ENCODE peak calls at places on chromosomes 6 and 20, in seven cellular contexts. T is CD8-positive, alpha-beta T cell; D is adrenal gland; F is A549; H is body of pancreas; M is left ventricle myocardium inferior; Z is SK-N-SH. G is an unnamed sample. For H3K4me1, the result is how much of the 10 kb centered on the place peaks cover.

GRCh38 chr20:2585811-2586210 is 49.4 kb downstream of the TMC2 start:
- DNase-seq in D (no peak), F (peak), T (no peak), H (no peak), M (no peak), Z (no peak), G (no peak)

GRCh38 chr20:47674686-47675085 is 110.6 kb downstream of the SULF2 start:
- DNase-seq in Z (no peak), M (no peak), T (no peak), H (no peak), D (no peak), F (no peak), G (no peak)

GRCh38 chr20:47336013-47336754 is 20.3 kb downstream of the ZMYND8 start:
- DNase-seq in D (peak), F (no peak), H (no peak), Z (no peak), M (peak), T (no peak), G (no peak)

GRCh38 chr20:9417665-9418064 is 96.7 kb upstream of the LAMP5 start:
- DNase-seq in T (no peak), M (no peak), H (no peak), Z (no peak), F (no peak), D (no peak), G (no peak)

GRCh38 chr6:125025164-125025854 is 63.1 kb downstream of the RNF217 start:
- DNase-seq in H (no peak), T (no peak), F (no peak), D (no peak), M (no peak), Z (no peak), G (no peak)

GRCh38 chr6:3612341-3613041 is 139.0 kb downstream of the PXDC1 start:
- DNase-seq in M (no peak), T (no peak), Z (no peak), F (peak), D (no peak), H (no peak), G (no peak)

GRCh38 chr6:170006524-170007467 is 255.4 kb downstream of the ERMARD start:
- DNase-seq in T (no peak), D (no peak), Z (no peak), M (no peak), F (no peak), H (no peak), G (no peak)

GRCh38 chr6:148616811-148617210 is 130.0 kb upstream of the UST start:
- DNase-seq in M (no peak), D (no peak), F (no peak), T (no peak), H (no peak), Z (no peak), G (no peak)

GRCh38 chr6:28657756-28658465 is 132.2 kb downstream of the GPX5 start:
- DNase-seq in T (no peak), M (no peak), D (peak), F (peak), Z (peak), H (peak), G (no peak)

GRCh38 chr20:61513124-61514017 is 261.3 kb downstream of the CDH4 start:
- DNase-seq in M (no peak), F (no peak), H (no peak), Z (no peak), T (no peak), D (no peak), G (no peak)

GRCh38 chr20:59217162-59217561 is 53.5 kb downstream of the ZNF831 start:
- DNase-seq in F (no peak), D (no peak), Z (no peak), H (no peak), M (no peak), T (no peak), G (no peak)

GRCh38 chr6:106608080-106608668 is 21.1 kb downstream of the RTN4IP1 start:
- DNase-seq in M (no peak), Z (peak), T (no peak), F (peak), H (peak), D (no peak), G (no peak)

GRCh38 chr6:31053873-31054272 is 43.6 kb downstream of the MUC22 start:
- DNase-seq in D (no peak), H (no peak), T (no peak), Z (no peak), M (peak), F (no peak), G (no peak)

GRCh38 chr20:22807045-22807444 is 222.7 kb upstream of the FOXA2 start:
- DNase-seq in H (no peak), T (no peak), F (peak), D (no peak), M (no peak), Z (no peak), G (no peak)

GRCh38 chr20:33832113-33832853 is 21.1 kb downstream of the CHMP4B start:
- DNase-seq in H (peak), F (no peak), Z (no peak), M (no peak), D (no peak), T (no peak), G (no peak)

GRCh38 chr6:12967686-12968085 is 251.1 kb downstream of the PHACTR1 start:
- DNase-seq in H (no peak), F (no peak), T (no peak), M (no peak), D (no peak), Z (peak), G (no peak)
- H3K4me3 ChIP-seq in H (no peak), F (no peak), T (no peak), M (no peak), D (no peak), Z (peak), G (no peak)

DNA sequence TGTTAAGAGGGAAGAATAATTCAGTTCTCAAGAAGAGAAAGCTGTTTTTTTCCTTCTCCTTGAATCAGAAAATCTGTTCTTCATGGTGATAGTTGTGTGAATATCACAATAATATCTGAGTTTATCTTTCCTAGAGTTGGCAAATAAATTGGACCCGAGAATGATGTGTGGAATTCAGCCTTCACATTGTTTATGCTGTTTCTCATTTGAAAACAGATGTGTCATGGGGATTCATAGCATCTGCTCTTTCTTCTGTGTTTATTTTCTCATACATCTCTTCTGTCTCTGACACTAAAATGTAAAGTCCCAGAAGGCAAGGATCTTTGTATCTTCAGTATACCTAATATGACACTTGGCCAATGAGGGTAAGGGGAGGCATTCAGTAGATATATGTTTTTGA is 103.6 kb upstream of the SGK1 start:
- DNase-seq in D (no peak), H (no peak), F (no peak), T (no peak), Z (no peak), M (no peak), G (no peak)
- H3K4me1 ChIP-seq in D (under half), H (under half), F (under half), T (under half), Z (under half), M (under half), G (under half)

GRCh38 chr6:163389354-163389753 is 25.2 kb upstream of the QKI start:
- DNase-seq in F (no peak), T (no peak), M (no peak), D (no peak), Z (no peak), H (no peak), G (no peak)
- H3K27ac ChIP-seq in F (no peak), T (no peak), M (no peak), D (no peak), Z (no peak), H (no peak), G (no peak)

DNA sequence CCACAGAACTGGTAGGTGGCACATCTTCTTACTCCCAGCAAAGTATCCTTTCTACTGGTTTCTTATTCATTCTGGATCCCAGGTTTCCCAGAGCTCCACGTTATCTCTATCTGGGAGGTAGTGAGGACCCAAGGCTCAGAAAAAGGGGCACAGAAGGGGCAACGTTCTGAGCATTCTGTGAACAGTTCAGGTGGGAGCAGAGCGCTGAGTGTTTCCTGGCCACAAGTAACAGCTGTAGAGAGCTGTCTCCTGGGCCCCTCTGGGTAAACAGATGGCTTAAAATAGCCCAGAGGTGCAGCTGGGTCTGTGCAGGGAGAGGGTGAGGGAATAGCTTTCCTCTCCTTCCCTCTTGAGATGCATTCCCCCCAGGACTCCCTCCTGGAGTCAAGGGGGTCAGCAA is 2.1 kb downstream of the APOBEC2 start:
- DNase-seq in F (no peak), D (no peak), T (no peak), Z (no peak), H (no peak), M (no peak), G (no peak)
- H3K4me3 ChIP-seq in F (no peak), D (no peak), T (no peak), Z (no peak), H (no peak), M (peak), G (no peak)

GRCh38 chr6:157842213-157842612 is 19.2 kb downstream of the SNX9 start:
- DNase-seq in T (no peak), D (no peak), H (no peak), F (no peak), M (no peak), Z (no peak), G (no peak)
- H3K4me1 ChIP-seq in T (under half), D (under half), H (under half), F (under half), M (half or more), Z (under half), G (under half)

DNA sequence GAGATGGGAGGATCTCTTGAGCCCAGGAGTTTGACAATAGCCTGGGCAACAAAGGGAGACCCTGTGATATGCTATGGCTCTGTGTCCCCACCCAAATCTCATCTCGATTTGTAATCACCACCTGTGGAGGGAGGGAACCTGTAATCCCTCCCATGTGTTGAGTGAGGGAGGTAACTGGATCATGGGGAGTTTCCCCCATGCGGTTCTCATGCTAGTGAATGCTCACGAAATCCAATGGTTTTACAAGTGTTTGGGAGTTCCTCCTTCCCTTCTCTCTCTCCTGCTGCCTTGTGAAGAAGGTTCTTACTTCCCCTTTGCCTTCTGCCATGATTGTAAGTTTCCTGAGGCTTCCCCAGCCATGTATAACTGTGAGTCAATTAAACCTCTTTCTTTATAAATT is 3.4 kb downstream of the NUDT3 start:
- DNase-seq in F (no peak), D (no peak), H (no peak), M (no peak), Z (no peak), T (no peak), G (no peak)
- H3K27ac ChIP-seq in F (no peak), D (no peak), H (no peak), M (peak), Z (no peak), T (no peak), G (no peak)

GRCh38 chr20:4151342-4151741 is 136.0 kb upstream of the RNF24 start:
- DNase-seq in D (no peak), T (no peak), Z (no peak), H (no peak), M (no peak), F (no peak), G (no peak)

GRCh38 chr20:4152696-4153235 is 137.4 kb upstream of the RNF24 start:
- DNase-seq in F (no peak), T (no peak), D (no peak), H (no peak), Z (no peak), M (no peak), G (no peak)

GRCh38 chr20:4147319-4147718 is 132.0 kb upstream of the RNF24 start:
- DNase-seq in M (no peak), Z (no peak), F (no peak), H (no peak), T (no peak), D (peak), G (no peak)

GRCh38 chr20:4151991-4152695 is 136.8 kb upstream of the RNF24 start:
- DNase-seq in D (no peak), F (no peak), H (no peak), T (no peak), Z (no peak), M (no peak), G (no peak)

GRCh38 chr20:4150095-4150492 is 134.7 kb upstream of the RNF24 start:
- DNase-seq in M (no peak), T (no peak), H (no peak), Z (no peak), F (peak), D (peak), G (no peak)
- H3K4me3 ChIP-seq in M (peak), T (no peak), H (no peak), Z (peak), F (peak), D (no peak), G (peak)

GRCh38 chr6:36695414-36695813 is 2.2 kb upstream of the RAB44 start:
- DNase-seq in D (no peak), H (no peak), F (no peak), T (no peak), M (no peak), Z (no peak), G (no peak)
- H3K4me1 ChIP-seq in D (under half), H (under half), F (under half), T (under half), M (under half), Z (under half), G (under half)

DNA sequence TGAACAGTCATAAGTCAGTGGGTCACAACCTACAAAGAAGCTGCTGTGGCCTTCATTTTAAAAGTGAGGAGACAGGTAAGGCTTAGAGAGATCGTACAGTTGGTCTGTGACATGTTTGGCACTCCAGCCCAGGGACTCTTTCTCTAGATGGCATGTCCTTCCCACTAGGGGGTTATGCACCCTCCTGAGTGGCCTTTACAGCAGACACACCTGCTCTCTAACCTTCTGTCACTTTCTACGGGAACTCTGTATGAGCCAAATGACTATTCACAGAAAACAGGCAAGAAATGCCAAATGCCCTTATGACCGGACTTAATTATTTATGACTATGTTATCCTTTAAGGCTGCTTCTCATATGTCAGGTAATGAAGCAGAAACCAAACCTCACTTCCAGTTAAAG is 91.3 kb downstream of the MAP3K5 start:
- DNase-seq in Z (no peak), F (no peak), M (no peak), H (no peak), T (no peak), D (no peak), G (no peak)
- H3K27ac ChIP-seq in Z (no peak), F (no peak), M (no peak), H (peak), T (no peak), D (no peak), G (no peak)